ENCODE peak calls at places on chromosome 3, in nine cellular contexts. Y is mesothelial cell of epicardium, A is kidney epithelial cell, R is neural crest cell, F is fibroblast of mammary gland, E is Caco-2, L is AG04450, O is tibial artery, Z is psoas muscle. P is an unnamed sample.
A peak's percentile ranks its signal among the peaks of the same experiment; 100 is the strongest.

GRCh38 chr3:17935217-17935616 is 192.8 kb upstream of the TBC1D5 start:
- DNase-seq in Y (no peak), A (no peak), R (no peak), F (peak; percentile 8), E (no peak), L (no peak), O (no peak), Z (no peak), P (no peak)

GRCh38 chr3:194300392-194300758 is 50.8 kb downstream of the CPN2 start:
- DNase-seq in Y (peak; percentile 68), A (no peak), R (no peak), F (peak; percentile 80), E (peak; percentile 58), L (no peak), O (peak; percentile 85), Z (peak; percentile 84), P (no peak)

GRCh38 chr3:156488771-156489170 is 66.1 kb downstream of the SSR3 start:
- DNase-seq in Y (no peak), A (no peak), R (no peak), F (peak; percentile 56), E (no peak), L (no peak), O (no peak), Z (no peak), P (no peak)

GRCh38 chr3:182413061-182413460 is 380.2 kb upstream of the ATP11B start:
- DNase-seq in Y (no peak), A (no peak), R (no peak), F (no peak), E (no peak), L (no peak), O (no peak), Z (no peak), P (no peak)

GRCh38 chr3:182713743-182714517 is 79.4 kb upstream of the ATP11B start:
- DNase-seq in Y (no peak), A (peak; percentile 34), R (no peak), F (peak; percentile 76), E (peak; percentile 65), L (peak; percentile 36), O (no peak), Z (no peak), P (no peak)

GRCh38 chr3:152403632-152404066 is 134.9 kb downstream of the MBNL1 start:
- DNase-seq in Y (no peak), A (no peak), R (no peak), F (peak; percentile 37), E (no peak), L (no peak), O (peak; percentile 97), Z (peak; percentile 73), P (no peak)

GRCh38 chr3:14475601-14476000 is 64.5 kb downstream of the GRIP2 start:
- DNase-seq in Y (no peak), A (no peak), R (no peak), F (no peak), E (no peak), L (no peak), O (no peak), Z (no peak), P (no peak)

GRCh38 chr3:162743091-162743490 is 1246.5 kb downstream of the OTOL1 start:
- DNase-seq in Y (no peak), A (no peak), R (no peak), F (peak; percentile 11), E (no peak), L (no peak), O (no peak), Z (no peak), P (no peak)

GRCh38 chr3:52731590-52731989 is 25.7 kb downstream of the SPCS1 start:
- DNase-seq in Y (no peak), A (no peak), R (no peak), F (no peak), E (no peak), L (no peak), O (no peak), Z (no peak), P (no peak)

GRCh38 chr3:116038968-116039950 is 406.0 kb downstream of the LSAMP start:
- DNase-seq in Y (no peak), A (no peak), R (no peak), F (peak; percentile 51), E (no peak), L (no peak), O (no peak), Z (no peak), P (no peak)

GRCh38 chr3:136694321-136694720 is 57.9 kb downstream of the STAG1 start:
- DNase-seq in Y (no peak), A (no peak), R (no peak), F (no peak), E (no peak), L (no peak), O (no peak), Z (no peak), P (no peak)

GRCh38 chr3:101720851-101721649 is 3.4 kb upstream of the CEP97 start:
- DNase-seq in Y (no peak), A (no peak), R (no peak), F (peak; percentile 42), E (no peak), L (no peak), O (no peak), Z (no peak), P (no peak)

GRCh38 chr3:10366681-10367101 is 45.8 kb upstream of the SEC13 start:
- DNase-seq in Y (no peak), A (peak; percentile 97), R (no peak), F (peak; percentile 98), E (no peak), L (peak; percentile 97), O (no peak), Z (no peak), P (no peak)

GRCh38 chr3:112470791-112471190 is 28.5 kb downstream of the BTLA start:
- DNase-seq in Y (no peak), A (no peak), R (no peak), F (peak; percentile 45), E (no peak), L (peak; percentile 0), O (no peak), Z (no peak), P (no peak)

GRCh38 chr3:50830451-50830850 is 155.7 kb downstream of the DOCK3 start:
- DNase-seq in Y (no peak), A (no peak), R (no peak), F (no peak), E (no peak), L (no peak), O (no peak), Z (no peak), P (no peak)

DNA sequence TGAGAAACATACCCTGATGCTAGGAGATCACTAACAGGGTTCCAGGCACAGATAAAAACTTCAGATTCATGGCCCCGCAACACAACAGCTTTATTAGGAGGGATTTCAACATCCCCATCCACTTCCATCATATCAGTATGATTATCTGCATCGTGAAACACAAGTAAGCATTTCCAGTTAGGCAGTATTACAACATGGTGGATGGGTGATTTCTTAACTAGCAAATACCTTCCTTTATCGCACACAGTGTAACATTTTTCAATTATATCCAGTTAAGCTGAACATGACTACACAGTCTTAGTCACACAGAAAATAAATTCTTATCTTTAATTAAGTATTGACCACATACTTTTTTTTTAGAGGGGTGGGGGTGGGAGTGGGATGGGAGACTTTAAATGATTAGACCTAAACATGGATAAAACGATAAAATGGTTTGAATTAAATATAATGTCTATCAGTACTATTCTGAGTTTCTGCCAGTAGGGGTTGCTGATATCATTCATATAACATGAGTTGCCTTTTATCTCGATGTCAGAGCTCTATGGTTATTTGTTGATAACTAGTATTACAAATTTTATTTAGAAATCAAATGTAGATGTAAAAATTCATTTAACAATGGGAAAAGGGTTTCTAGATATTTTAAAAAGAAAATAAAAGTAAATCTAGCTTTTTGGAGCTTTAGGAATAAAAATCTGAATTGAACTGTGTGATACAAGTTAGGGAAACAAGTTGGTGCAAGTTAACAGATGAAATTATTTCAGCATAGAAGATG is 146.6 kb downstream of the TBL1XR1 start:
- DNase-seq in Y (no peak), A (no peak), R (no peak), F (peak; percentile 67), E (peak; percentile 17), L (peak; percentile 16), O (no peak), Z (no peak), P (no peak)
- TF ChIP-seq CTCF in Y (peak; percentile 56), A (peak; percentile 23), R (peak; percentile 82), F (peak; percentile 51), E (peak; percentile 38), L (peak; percentile 57), O (peak; percentile 48), Z (peak; percentile 65), P (peak; percentile 69)

GRCh38 chr3:174000675-174001074 is 603.1 kb downstream of the NLGN1 start:
- DNase-seq in Y (no peak), A (no peak), R (no peak), F (no peak), E (no peak), L (no peak), O (no peak), Z (no peak), P (no peak)

DNA sequence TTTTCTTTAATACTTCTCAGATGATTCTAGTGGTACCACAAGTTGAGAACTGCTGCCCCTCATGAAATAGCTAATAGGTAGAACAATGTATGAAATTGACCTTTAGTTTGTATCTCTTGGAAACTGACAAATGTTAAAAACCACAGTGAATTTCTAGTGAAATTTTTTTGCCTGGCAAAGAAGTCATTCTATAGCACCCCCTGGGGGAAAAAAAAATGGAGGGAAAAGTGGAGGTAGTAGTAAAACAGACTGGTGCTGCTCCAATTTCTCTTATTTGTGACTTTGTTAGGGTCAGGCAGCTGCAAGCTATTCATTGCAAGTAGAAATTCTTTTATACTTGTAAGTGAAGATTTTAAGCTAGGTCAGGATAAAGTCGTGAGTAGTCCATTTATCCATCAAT is 605.0 kb downstream of the NLGN1 start:
- DNase-seq in Y (no peak), A (no peak), R (peak; percentile 1), F (peak; percentile 13), E (peak; percentile 35), L (no peak), O (no peak), Z (no peak), P (no peak)
- TF ChIP-seq CTCF in Y (no peak), A (peak; percentile 26), R (peak; percentile 43), F (peak; percentile 23), E (peak; percentile 15), L (peak; percentile 45), O (peak; percentile 12), Z (no peak), P (no peak)

DNA sequence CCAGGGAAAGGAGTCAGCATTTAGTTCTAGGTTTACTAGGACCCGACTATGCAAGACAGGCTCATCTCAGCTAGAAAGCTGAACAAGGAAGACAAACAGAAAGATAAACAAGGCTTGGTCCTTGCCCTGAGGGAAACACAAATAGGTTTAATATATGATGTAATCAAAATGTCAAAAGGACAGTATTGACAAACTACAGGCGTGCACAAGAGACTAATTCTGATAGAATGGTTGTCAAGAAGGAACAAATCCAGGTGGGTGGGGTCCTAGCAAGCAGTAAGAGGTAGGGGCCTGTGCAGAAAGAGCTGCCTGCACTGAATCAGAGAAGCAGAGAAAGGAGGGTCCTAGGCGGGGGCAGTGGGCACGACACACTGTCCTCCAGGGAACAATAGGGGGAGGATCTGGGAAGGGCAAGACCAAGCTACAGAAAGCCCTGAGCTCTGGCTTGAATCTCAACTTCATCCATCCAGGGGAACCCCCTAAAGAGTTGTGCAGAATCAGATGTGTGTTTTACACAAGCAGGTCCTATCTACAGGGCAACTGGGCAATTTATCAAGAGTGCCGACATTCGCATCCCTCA is 23.3 kb downstream of the RFTN1 start:
- DNase-seq in Y (no peak), A (no peak), R (no peak), F (no peak), E (no peak), L (no peak), O (no peak), Z (no peak), P (no peak)
- TF ChIP-seq CTCF in Y (no peak), A (no peak), R (no peak), F (no peak), E (no peak), L (no peak), O (no peak), Z (no peak), P (no peak)

GRCh38 chr3:117193390-117193789 is 483.8 kb downstream of the TUSC7 start:
- DNase-seq in Y (no peak), A (no peak), R (no peak), F (peak; percentile 24), E (peak; percentile 4), L (no peak), O (no peak), Z (no peak), P (no peak)
- TF ChIP-seq CTCF in Y (no peak), A (peak; percentile 41), R (peak; percentile 52), F (peak; percentile 59), E (peak; percentile 30), L (peak; percentile 49), O (no peak), Z (no peak), P (no peak)

P was measured in activated B cell treated with CpG ODN at 0.5 μM for 24 hours.